ENCODE peak calls at places on chromosomes 3 and 15, in six cellular contexts. Q is psoas muscle, K is HCT116, O is HT-29, W is body of pancreas, P is nephron progenitor cell. U is an unnamed sample.
A peak's percentile ranks its signal among the peaks of the same experiment; 100 is the strongest.

GRCh38 chr3:10518506-10519150 is 13.2 kb upstream of the ATP2B2 start:
- DNase-seq in Q (peak; percentile 79), K (no peak), O (no peak), W (no peak), P (no peak), U (no peak)

GRCh38 chr3:111338059-111338698 is 203.8 kb upstream of the CD96 start:
- DNase-seq in Q (no peak), K (peak; percentile 66), O (peak; percentile 89), W (peak; percentile 71), P (peak; percentile 35), U (peak; percentile 86)

GRCh38 chr3:69665026-69665739 is 74.1 kb upstream of the MITF start:
- DNase-seq in Q (no peak), K (no peak), O (peak; percentile 29), W (peak; percentile 56), P (no peak), U (no peak)

GRCh38 chr3:107344722-107345121 is 32.5 kb upstream of the CCDC54 start:
- DNase-seq in Q (no peak), K (no peak), O (no peak), W (no peak), P (no peak), U (no peak)

GRCh38 chr3:111616417-111617105 is 21.4 kb upstream of the ZBED2 start:
- DNase-seq in Q (no peak), K (no peak), O (peak; percentile 52), W (no peak), P (no peak), U (no peak)

GRCh38 chr3:170426240-170426797 is 7.7 kb downstream of the CLDN11 start:
- DNase-seq in Q (no peak), K (no peak), O (no peak), W (no peak), P (no peak), U (no peak)

GRCh38 chr3:113557374-113557773 is 25.0 kb downstream of the SIDT1 start:
- DNase-seq in Q (no peak), K (peak; percentile 16), O (peak; percentile 83), W (no peak), P (no peak), U (no peak)

GRCh38 chr15:92521624-92522008 is 127.9 kb downstream of the ST8SIA2 start:
- DNase-seq in Q (peak; percentile 78), K (peak; percentile 46), O (peak; percentile 94), W (peak; percentile 88), P (peak; percentile 67), U (peak; percentile 90)

GRCh38 chr3:195195321-195196209 is 75.4 kb downstream of the XXYLT1 start:
- DNase-seq in Q (peak; percentile 35), K (no peak), O (no peak), W (no peak), P (no peak), U (no peak)

GRCh38 chr3:197547618-197548017 is 8.2 kb downstream of the BDH1 start:
- DNase-seq in Q (no peak), K (no peak), O (peak; percentile 46), W (peak; percentile 45), P (peak; percentile 32), U (peak; percentile 25)

GRCh38 chr3:117788086-117788485 is 1078.5 kb downstream of the TUSC7 start:
- DNase-seq in Q (no peak), K (no peak), O (no peak), W (peak; percentile 50), P (no peak), U (peak; percentile 58)

GRCh38 chr3:17949116-17949515 is 206.7 kb upstream of the TBC1D5 start:
- DNase-seq in Q (no peak), K (no peak), O (no peak), W (no peak), P (no peak), U (no peak)

GRCh38 chr15:25170781-25171110 is 216.0 kb downstream of the SNRPN start:
- DNase-seq in Q (no peak), K (no peak), O (no peak), W (no peak), P (no peak), U (no peak)

GRCh38 chr15:93553167-93553566 is 464.2 kb upstream of the RGMA start:
- DNase-seq in Q (no peak), K (no peak), O (no peak), W (no peak), P (no peak), U (no peak)

GRCh38 chr3:181687738-181688137 is 24.0 kb upstream of the SOX2 start:
- DNase-seq in Q (no peak), K (no peak), O (no peak), W (no peak), P (no peak), U (no peak)

GRCh38 chr15:98138910-98139309 is 178.4 kb downstream of the ARRDC4 start:
- DNase-seq in Q (no peak), K (no peak), O (no peak), W (no peak), P (no peak), U (no peak)

GRCh38 chr15:101013769-101014223 is 94.6 kb downstream of the LRRK1 start:
- DNase-seq in Q (no peak), K (no peak), O (no peak), W (no peak), P (no peak), U (peak; percentile 24)

GRCh38 chr3:123449092-123449985 is 449 bp upstream of the ADCY5 start:
- DNase-seq in Q (peak; percentile 57), K (no peak), O (no peak), W (peak; percentile 41), P (peak; percentile 76), U (peak; percentile 40)

GRCh38 chr3:63824309-63824708 is 5.2 kb downstream of the C3orf49 start:
- DNase-seq in Q (no peak), K (no peak), O (no peak), W (no peak), P (no peak), U (no peak)

GRCh38 chr3:63980019-63980418 is 43.3 kb downstream of the PSMD6 start:
- DNase-seq in Q (no peak), K (no peak), O (no peak), W (no peak), P (no peak), U (no peak)